ENCODE peak calls at places on chromosomes 3 and 15, in eight cellular contexts. One of them, this sample, is unnamed. For H3K27me3, the result is how much of the 10 kb centered on the place peaks cover.

GRCh38 chr3:45119824-45120614 is 26.2 kb downstream of the CDCP1 start:
- DNase-seq in HCT116: no peak
- DNase-seq in sigmoid colon: no peak
- DNase-seq in spleen: no peak
- DNase-seq in K562: no peak
- DNase-seq in transverse colon: no peak
- DNase-seq in breast epithelium: no peak
- DNase-seq in GM12878: no peak
- DNase-seq in this sample: no peak

GRCh38 chr15:80533934-80534333 is 129.8 kb downstream of the ARNT2 start:
- DNase-seq in HCT116: no peak
- DNase-seq in sigmoid colon: no peak
- DNase-seq in spleen: no peak
- DNase-seq in K562: no peak
- DNase-seq in transverse colon: no peak
- DNase-seq in breast epithelium: no peak
- DNase-seq in GM12878: no peak
- DNase-seq in this sample: no peak

GRCh38 chr15:41585140-41586047 is 26.4 kb downstream of the TYRO3 start:
- DNase-seq in HCT116: no peak
- DNase-seq in sigmoid colon: no peak
- DNase-seq in spleen: peak
- DNase-seq in K562: no peak
- DNase-seq in transverse colon: peak
- DNase-seq in breast epithelium: peak
- DNase-seq in GM12878: no peak
- DNase-seq in this sample: no peak

GRCh38 chr3:184003187-184003967 is 14.3 kb downstream of the ABCC5 start:
- DNase-seq in HCT116: no peak
- DNase-seq in sigmoid colon: no peak
- DNase-seq in spleen: no peak
- DNase-seq in K562: no peak
- DNase-seq in transverse colon: no peak
- DNase-seq in breast epithelium: no peak
- DNase-seq in GM12878: no peak
- DNase-seq in this sample: no peak

GRCh38 chr3:141308588-141309218 is 59.6 kb upstream of the ZBTB38 start:
- DNase-seq in HCT116: peak
- DNase-seq in sigmoid colon: no peak
- DNase-seq in spleen: no peak
- DNase-seq in K562: peak
- DNase-seq in transverse colon: peak
- DNase-seq in breast epithelium: peak
- DNase-seq in GM12878: no peak
- DNase-seq in this sample: no peak

GRCh38 chr15:81749667-81750360 is 296.0 kb downstream of the MEX3B start:
- DNase-seq in HCT116: no peak
- DNase-seq in sigmoid colon: no peak
- DNase-seq in spleen: no peak
- DNase-seq in K562: no peak
- DNase-seq in transverse colon: no peak
- DNase-seq in breast epithelium: no peak
- DNase-seq in GM12878: no peak
- DNase-seq in this sample: no peak

GRCh38 chr15:27669641-27670040 is 429.5 kb downstream of the OCA2 start:
- DNase-seq in HCT116: no peak
- DNase-seq in sigmoid colon: no peak
- DNase-seq in spleen: no peak
- DNase-seq in K562: no peak
- DNase-seq in transverse colon: no peak
- DNase-seq in breast epithelium: no peak
- DNase-seq in GM12878: no peak
- DNase-seq in this sample: no peak

GRCh38 chr3:63364909-63365308 is 86.8 kb downstream of the SYNPR start:
- DNase-seq in HCT116: no peak
- DNase-seq in sigmoid colon: no peak
- DNase-seq in spleen: no peak
- DNase-seq in K562: peak
- DNase-seq in transverse colon: no peak
- DNase-seq in breast epithelium: no peak
- DNase-seq in GM12878: no peak
- DNase-seq in this sample: no peak

GRCh38 chr3:195102609-195103467 is 168.1 kb downstream of the XXYLT1 start:
- DNase-seq in HCT116: peak
- DNase-seq in sigmoid colon: peak
- DNase-seq in spleen: peak
- DNase-seq in K562: peak
- DNase-seq in transverse colon: peak
- DNase-seq in breast epithelium: no peak
- DNase-seq in GM12878: no peak
- DNase-seq in this sample: peak

GRCh38 chr3:108931025-108931424 is 22.7 kb downstream of the GUCA1C start:
- DNase-seq in HCT116: no peak
- DNase-seq in sigmoid colon: no peak
- DNase-seq in spleen: no peak
- DNase-seq in K562: no peak
- DNase-seq in transverse colon: no peak
- DNase-seq in breast epithelium: no peak
- DNase-seq in GM12878: no peak
- DNase-seq in this sample: no peak

GRCh38 chr3:4417449-4417848 is 49.6 kb downstream of the SUMF1 start:
- DNase-seq in HCT116: no peak
- DNase-seq in sigmoid colon: no peak
- DNase-seq in spleen: no peak
- DNase-seq in K562: peak
- DNase-seq in transverse colon: no peak
- DNase-seq in breast epithelium: no peak
- DNase-seq in GM12878: no peak
- DNase-seq in this sample: no peak

GRCh38 chr3:58161435-58162398 is 49.1 kb downstream of the DNASE1L3 start:
- DNase-seq in HCT116: peak
- DNase-seq in sigmoid colon: peak
- DNase-seq in spleen: no peak
- DNase-seq in K562: peak
- DNase-seq in transverse colon: peak
- DNase-seq in breast epithelium: no peak
- DNase-seq in GM12878: no peak
- DNase-seq in this sample: no peak

GRCh38 chr3:38575279-38575843 is 74.1 kb downstream of the SCN5A start:
- DNase-seq in HCT116: no peak
- DNase-seq in sigmoid colon: no peak
- DNase-seq in spleen: peak
- DNase-seq in K562: no peak
- DNase-seq in transverse colon: peak
- DNase-seq in breast epithelium: no peak
- DNase-seq in GM12878: no peak
- DNase-seq in this sample: no peak

GRCh38 chr15:85164841-85165466 is 183.3 kb downstream of the PDE8A start:
- DNase-seq in HCT116: no peak
- DNase-seq in sigmoid colon: no peak
- DNase-seq in spleen: no peak
- DNase-seq in K562: no peak
- DNase-seq in transverse colon: no peak
- DNase-seq in breast epithelium: peak
- DNase-seq in GM12878: no peak
- DNase-seq in this sample: no peak

GRCh38 chr15:85168642-85169173 is 187.1 kb downstream of the PDE8A start:
- DNase-seq in HCT116: peak
- DNase-seq in sigmoid colon: no peak
- DNase-seq in spleen: no peak
- DNase-seq in K562: peak
- DNase-seq in transverse colon: peak
- DNase-seq in breast epithelium: peak
- DNase-seq in GM12878: no peak
- DNase-seq in this sample: no peak

GRCh38 chr15:85162237-85162636 is 180.6 kb downstream of the PDE8A start:
- DNase-seq in HCT116: no peak
- DNase-seq in sigmoid colon: no peak
- DNase-seq in spleen: no peak
- DNase-seq in K562: no peak
- DNase-seq in transverse colon: no peak
- DNase-seq in breast epithelium: no peak
- DNase-seq in GM12878: no peak
- DNase-seq in this sample: no peak

GRCh38 chr15:85171736-85172135 is 190.1 kb downstream of the PDE8A start:
- DNase-seq in HCT116: peak
- DNase-seq in sigmoid colon: no peak
- DNase-seq in spleen: no peak
- DNase-seq in K562: peak
- DNase-seq in transverse colon: no peak
- DNase-seq in breast epithelium: no peak
- DNase-seq in GM12878: no peak
- DNase-seq in this sample: no peak

GRCh38 chr15:85167568-85167967 is 185.9 kb downstream of the PDE8A start:
- DNase-seq in HCT116: no peak
- DNase-seq in sigmoid colon: no peak
- DNase-seq in spleen: no peak
- DNase-seq in K562: no peak
- DNase-seq in transverse colon: no peak
- DNase-seq in breast epithelium: no peak
- DNase-seq in GM12878: no peak
- DNase-seq in this sample: no peak
- H3K27me3 ChIP-seq in HCT116: under half
- H3K27me3 ChIP-seq in sigmoid colon: under half
- H3K27me3 ChIP-seq in spleen: under half
- H3K27me3 ChIP-seq in K562: under half
- H3K27me3 ChIP-seq in transverse colon: under half
- H3K27me3 ChIP-seq in breast epithelium: under half
- H3K27me3 ChIP-seq in GM12878: under half
- H3K27me3 ChIP-seq in this sample: under half

DNA sequence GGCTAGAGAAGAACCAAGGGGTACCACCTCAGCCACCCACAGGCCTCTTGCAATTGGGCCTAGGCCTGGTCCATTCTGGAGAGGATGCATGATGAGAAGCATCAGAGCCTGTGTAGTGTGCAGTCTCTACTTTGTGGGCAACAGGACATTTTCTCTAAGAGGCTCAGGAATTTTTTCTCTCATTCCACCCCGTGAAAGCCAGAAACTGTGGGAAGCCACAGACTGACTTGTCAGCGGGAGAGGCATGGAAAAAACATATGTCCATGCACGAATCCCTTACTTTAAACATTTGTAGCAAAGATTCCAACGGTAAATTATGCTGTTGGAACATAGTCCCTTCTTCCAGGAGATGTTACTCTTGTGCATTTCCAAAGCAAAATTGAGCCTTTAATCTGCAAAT is 196.5 kb downstream of the KLHL25 start:
- DNase-seq in HCT116: no peak
- DNase-seq in sigmoid colon: no peak
- DNase-seq in spleen: no peak
- DNase-seq in K562: no peak
- DNase-seq in transverse colon: no peak
- DNase-seq in breast epithelium: no peak
- DNase-seq in GM12878: no peak
- DNase-seq in this sample: no peak
- TF ChIP-seq POLR2AphosphoS5 in HCT116: no peak
- TF ChIP-seq POLR2AphosphoS5 in sigmoid colon: no peak
- TF ChIP-seq POLR2AphosphoS5 in spleen: no peak
- TF ChIP-seq POLR2AphosphoS5 in K562: no peak
- TF ChIP-seq POLR2AphosphoS5 in transverse colon: no peak
- TF ChIP-seq POLR2AphosphoS5 in breast epithelium: no peak
- TF ChIP-seq POLR2AphosphoS5 in GM12878: no peak
- TF ChIP-seq POLR2AphosphoS5 in this sample: no peak

GRCh38 chr3:10817506-10817905 is 1.5 kb downstream of the SLC6A11 start:
- DNase-seq in HCT116: no peak
- DNase-seq in sigmoid colon: no peak
- DNase-seq in spleen: no peak
- DNase-seq in K562: no peak
- DNase-seq in transverse colon: no peak
- DNase-seq in breast epithelium: no peak
- DNase-seq in GM12878: no peak
- DNase-seq in this sample: no peak

GRCh38 chr3:10816863-10817253 is 830 bp downstream of the SLC6A11 start:
- DNase-seq in HCT116: no peak
- DNase-seq in sigmoid colon: no peak
- DNase-seq in spleen: no peak
- DNase-seq in K562: no peak
- DNase-seq in transverse colon: no peak
- DNase-seq in breast epithelium: no peak
- DNase-seq in GM12878: no peak
- DNase-seq in this sample: no peak

GRCh38 chr3:10815487-10815886 is 541 bp upstream of the SLC6A11 start:
- DNase-seq in HCT116: no peak
- DNase-seq in sigmoid colon: no peak
- DNase-seq in spleen: no peak
- DNase-seq in K562: no peak
- DNase-seq in transverse colon: no peak
- DNase-seq in breast epithelium: no peak
- DNase-seq in GM12878: no peak
- DNase-seq in this sample: no peak

GRCh38 chr3:10814623-10815022 is 1.4 kb upstream of the SLC6A11 start:
- DNase-seq in HCT116: no peak
- DNase-seq in sigmoid colon: no peak
- DNase-seq in spleen: no peak
- DNase-seq in K562: no peak
- DNase-seq in transverse colon: no peak
- DNase-seq in breast epithelium: no peak
- DNase-seq in GM12878: no peak
- DNase-seq in this sample: no peak

DNA sequence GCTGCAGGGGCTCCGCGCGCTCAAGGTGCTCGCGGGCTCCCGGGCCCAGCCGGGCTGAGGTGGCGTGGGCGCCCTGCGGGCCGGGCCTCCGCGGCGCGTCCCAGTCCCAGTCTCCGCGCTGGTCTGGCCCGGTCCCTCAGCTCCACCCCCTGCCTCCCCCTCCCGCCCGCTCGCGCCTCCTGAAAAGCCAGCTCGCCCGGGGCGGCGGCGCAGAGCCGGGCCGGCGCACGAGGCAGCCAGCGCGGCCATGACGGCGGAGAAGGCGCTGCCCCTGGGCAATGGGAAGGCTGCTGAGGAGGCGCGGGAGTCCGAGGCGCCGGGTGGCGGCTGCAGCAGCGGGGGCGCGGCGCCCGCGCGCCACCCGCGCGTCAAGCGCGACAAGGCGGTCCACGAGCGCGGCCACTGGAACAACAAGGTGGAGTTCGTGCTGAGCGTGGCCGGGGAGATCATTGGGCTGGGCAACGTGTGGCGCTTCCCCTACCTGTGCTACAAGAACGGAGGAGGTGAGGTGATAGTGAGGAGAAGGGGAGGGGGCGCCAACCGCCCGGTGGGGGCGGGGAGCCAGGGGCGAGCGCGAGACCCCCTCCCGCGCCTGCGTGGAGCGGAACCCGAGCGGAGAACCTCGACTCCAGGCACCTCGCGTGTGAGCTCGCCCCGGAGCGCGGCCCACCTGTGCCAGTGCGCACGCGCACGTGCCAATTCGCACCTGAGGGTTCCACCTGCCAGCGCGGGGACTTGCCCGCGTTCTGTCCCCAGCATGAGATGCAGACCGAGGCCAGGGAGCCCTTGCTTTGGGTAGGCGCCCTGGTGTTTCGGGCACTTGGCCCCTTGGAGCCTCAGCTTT is at the start of gene SLC6A11:
- DNase-seq in HCT116: no peak
- DNase-seq in sigmoid colon: no peak
- DNase-seq in spleen: no peak
- DNase-seq in K562: no peak
- DNase-seq in transverse colon: no peak
- DNase-seq in breast epithelium: no peak
- DNase-seq in GM12878: no peak
- DNase-seq in this sample: no peak
- H3K27me3 ChIP-seq in HCT116: under half
- H3K27me3 ChIP-seq in sigmoid colon: under half
- H3K27me3 ChIP-seq in spleen: under half
- H3K27me3 ChIP-seq in K562: under half
- H3K27me3 ChIP-seq in transverse colon: under half
- H3K27me3 ChIP-seq in breast epithelium: under half
- H3K27me3 ChIP-seq in GM12878: under half
- H3K27me3 ChIP-seq in this sample: under half

GRCh38 chr15:68154923-68155559 is 50.1 kb downstream of the CALML4 start:
- DNase-seq in HCT116: peak
- DNase-seq in sigmoid colon: no peak
- DNase-seq in spleen: no peak
- DNase-seq in K562: peak
- DNase-seq in transverse colon: peak
- DNase-seq in breast epithelium: no peak
- DNase-seq in GM12878: no peak
- DNase-seq in this sample: no peak
- TF ChIP-seq POLR2AphosphoS5 in HCT116: no peak
- TF ChIP-seq POLR2AphosphoS5 in sigmoid colon: peak
- TF ChIP-seq POLR2AphosphoS5 in spleen: no peak
- TF ChIP-seq POLR2AphosphoS5 in K562: no peak
- TF ChIP-seq POLR2AphosphoS5 in transverse colon: no peak
- TF ChIP-seq POLR2AphosphoS5 in breast epithelium: no peak
- TF ChIP-seq POLR2AphosphoS5 in GM12878: no peak
- TF ChIP-seq POLR2AphosphoS5 in this sample: no peak